ENCODE peak calls at places on chromosome 14, in six cellular contexts. D is heart left ventricle, F is AG10803, Y is coronary artery, M is right lobe of liver, R is GM12865. V is an unnamed sample.

GRCh38 chr14:21440857-21441256 is 15.1 kb downstream of the CHD8 start:
- DNase-seq in D (no peak), F (no peak), Y (no peak), M (no peak), R (no peak), V (no peak)

GRCh38 chr14:73712071-73712506 is 2.1 kb downstream of the PNMA1 start:
- DNase-seq in D (no peak), F (no peak), Y (no peak), M (no peak), R (no peak), V (no peak)

GRCh38 chr14:20454359-20454644 is 310 bp downstream of the OSGEP start:
- DNase-seq in D (no peak), F (no peak), Y (no peak), M (peak; percentile 83), R (no peak), V (no peak)

GRCh38 chr14:32593290-32593942 is 264.3 kb downstream of the AKAP6 start:
- DNase-seq in D (no peak), F (peak; percentile 94), Y (no peak), M (no peak), R (no peak), V (no peak)

GRCh38 chr14:104283197-104284106 is 145.1 kb downstream of the KIF26A start:
- DNase-seq in D (no peak), F (no peak), Y (peak; percentile 56), M (peak; percentile 10), R (no peak), V (no peak)

GRCh38 chr14:87896393-87897380 is 96.3 kb downstream of the GALC start:
- DNase-seq in D (no peak), F (peak; percentile 54), Y (no peak), M (no peak), R (peak; percentile 52), V (no peak)

GRCh38 chr14:103854017-103854808 is 6.8 kb upstream of the PPP1R13B start:
- DNase-seq in D (no peak), F (no peak), Y (no peak), M (no peak), R (no peak), V (no peak)

GRCh38 chr14:76486251-76486743 is 110.4 kb downstream of the ESRRB start:
- DNase-seq in D (no peak), F (no peak), Y (no peak), M (no peak), R (peak; percentile 33), V (peak; percentile 49)

GRCh38 chr14:105021656-105022275 is 883 bp upstream of the CDCA4 start:
- DNase-seq in D (no peak), F (peak; percentile 30), Y (no peak), M (peak; percentile 43), R (peak; percentile 75), V (no peak)

GRCh38 chr14:96053600-96054381 is 14.6 kb downstream of the C14orf132 start:
- DNase-seq in D (peak; percentile 66), F (peak; percentile 97), Y (peak; percentile 84), M (no peak), R (no peak), V (no peak)

GRCh38 chr14:64074961-64075619 is 219.1 kb downstream of the ESR2 start:
- DNase-seq in D (no peak), F (peak; percentile 52), Y (no peak), M (no peak), R (no peak), V (no peak)

GRCh38 chr14:88437659-88438058 is 52.2 kb downstream of the SPATA7 start:
- DNase-seq in D (no peak), F (no peak), Y (no peak), M (no peak), R (no peak), V (no peak)

GRCh38 chr14:83847102-83847501 is 1682.8 kb upstream of the FLRT2 start:
- DNase-seq in D (no peak), F (no peak), Y (no peak), M (no peak), R (no peak), V (no peak)

GRCh38 chr14:92692822-92693226 is 55.6 kb downstream of the LGMN start:
- DNase-seq in D (peak; percentile 84), F (no peak), Y (no peak), M (peak; percentile 93), R (no peak), V (no peak)

GRCh38 chr14:99517046-99517642 is 35.9 kb downstream of the CCNK start:
- DNase-seq in D (peak; percentile 14), F (no peak), Y (peak; percentile 60), M (peak; percentile 15), R (no peak), V (no peak)

GRCh38 chr14:80485764-80486163 is 274.5 kb upstream of the DIO2 start:
- DNase-seq in D (no peak), F (no peak), Y (no peak), M (no peak), R (no peak), V (no peak)

GRCh38 chr14:67187826-67188225 is 1.4 kb upstream of the GARIN2 start:
- DNase-seq in D (no peak), F (peak; percentile 49), Y (no peak), M (no peak), R (no peak), V (no peak)

GRCh38 chr14:34629657-34630529 is at the start of gene SNX6:
- DNase-seq in D (peak; percentile 88), F (peak; percentile 70), Y (peak; percentile 84), M (peak; percentile 86), R (peak; percentile 88), V (peak; percentile 95)

GRCh38 chr14:63938198-63939005 is 85.6 kb downstream of the SYNE2 start:
- DNase-seq in D (no peak), F (no peak), Y (no peak), M (no peak), R (peak; percentile 72), V (no peak)

GRCh38 chr14:77303417-77304156 is 17.1 kb downstream of the POMT2 start:
- DNase-seq in D (no peak), F (peak; percentile 92), Y (no peak), M (no peak), R (peak; percentile 16), V (no peak)

GRCh38 chr14:74906923-74907620 is 16.0 kb downstream of the RPS6KL1 start:
- DNase-seq in D (no peak), F (no peak), Y (no peak), M (no peak), R (no peak), V (no peak)
- TF ChIP-seq CTCF in D (no peak), F (peak; percentile 30), Y (no peak), M (no peak), R (peak; percentile 27), V (no peak)

DNA sequence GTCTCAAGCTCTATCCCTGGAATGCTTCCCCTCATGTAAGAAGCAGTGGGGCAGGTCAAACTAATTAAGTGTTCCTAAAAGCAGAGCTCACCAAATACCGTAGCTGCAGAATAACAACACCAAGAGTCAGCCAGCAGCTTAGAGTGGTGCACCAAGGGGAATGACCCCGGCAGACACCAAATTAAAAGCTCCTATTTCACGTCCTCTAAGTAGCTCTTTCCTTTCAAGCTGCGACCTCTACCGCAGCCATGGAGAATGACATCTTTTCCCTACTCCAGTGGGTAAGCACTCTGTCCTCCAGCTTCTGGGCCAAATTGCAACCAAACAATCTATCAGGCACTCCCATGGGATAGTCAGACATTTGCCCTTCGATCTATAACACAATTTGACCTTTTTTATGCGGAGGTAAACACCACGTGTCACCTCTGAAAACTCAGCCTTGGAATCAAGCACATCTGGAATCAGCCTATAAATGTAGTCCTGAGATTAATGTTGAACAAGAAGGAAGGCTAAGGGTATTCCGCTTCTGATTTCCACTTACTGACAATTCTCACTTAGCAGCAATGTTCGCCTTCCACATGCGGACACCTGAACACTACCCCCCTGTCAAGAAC is 67.6 kb upstream of the CDKN3 start:
- DNase-seq in D (peak; percentile 43), F (peak; percentile 66), Y (no peak), M (peak; percentile 34), R (peak; percentile 65), V (no peak)
- TF ChIP-seq CTCF in D (peak; percentile 56), F (peak; percentile 95), Y (no peak), M (peak; percentile 54), R (peak; percentile 76), V (peak; percentile 73)

GRCh38 chr14:24279301-24280186 is 8.1 kb upstream of the RABGGTA start:
- DNase-seq in D (peak; percentile 66), F (no peak), Y (no peak), M (no peak), R (peak; percentile 77), V (no peak)
- TF ChIP-seq CTCF in D (peak; percentile 32), F (peak; percentile 19), Y (no peak), M (no peak), R (peak; percentile 16), V (no peak)

DNA sequence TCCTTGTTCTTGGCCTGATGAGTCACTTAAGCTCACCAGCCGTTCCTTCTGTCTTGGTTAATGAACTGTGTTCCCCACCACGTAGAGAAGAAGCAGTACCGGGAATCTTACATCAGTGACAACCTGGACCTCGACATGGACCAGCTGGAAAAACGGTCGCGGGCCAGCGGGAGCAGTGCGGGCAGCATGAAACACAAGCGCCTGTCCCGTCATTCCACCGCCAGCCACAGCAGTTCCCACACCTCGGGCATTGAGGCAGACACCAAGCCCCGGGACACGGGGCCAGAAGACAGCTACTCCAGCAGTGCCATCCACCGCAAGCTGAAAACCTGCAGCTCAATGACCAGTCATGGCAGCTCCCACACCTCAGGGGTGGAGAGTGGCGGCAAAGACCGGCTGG is 68.3 kb downstream of the FRMD6 start:
- DNase-seq in D (no peak), F (no peak), Y (no peak), M (no peak), R (no peak), V (no peak)
- TF ChIP-seq CTCF in D (no peak), F (no peak), Y (no peak), M (no peak), R (no peak), V (no peak)